ENCODE peak calls at places on chromosome 4, in seven cellular contexts. One of them, this sample, is unnamed.

GRCh38 chr4:55378617-55379467 is 16.9 kb upstream of the TMEM165 start:
- DNase-seq in HCT116: peak
- DNase-seq in esophagus muscularis mucosa: no peak
- DNase-seq in H1: no peak
- DNase-seq in suprapubic skin: no peak
- DNase-seq in spleen: no peak
- DNase-seq in GM23338: no peak
- DNase-seq in this sample: no peak

GRCh38 chr4:80197601-80198444 is 520 bp downstream of the PRDM8 start:
- DNase-seq in HCT116: no peak
- DNase-seq in esophagus muscularis mucosa: no peak
- DNase-seq in H1: peak
- DNase-seq in suprapubic skin: no peak
- DNase-seq in spleen: peak
- DNase-seq in GM23338: peak
- DNase-seq in this sample: no peak

GRCh38 chr4:80307774-80308465 is 27.6 kb upstream of the CFAP299 start:
- DNase-seq in HCT116: no peak
- DNase-seq in esophagus muscularis mucosa: no peak
- DNase-seq in H1: no peak
- DNase-seq in suprapubic skin: no peak
- DNase-seq in spleen: no peak
- DNase-seq in GM23338: no peak
- DNase-seq in this sample: no peak

GRCh38 chr4:37803348-37803973 is 23.0 kb upstream of the PGM2 start:
- DNase-seq in HCT116: no peak
- DNase-seq in esophagus muscularis mucosa: no peak
- DNase-seq in H1: no peak
- DNase-seq in suprapubic skin: no peak
- DNase-seq in spleen: no peak
- DNase-seq in GM23338: peak
- DNase-seq in this sample: no peak

GRCh38 chr4:145299380-145300076 is 119.1 kb upstream of the OTUD4 start:
- DNase-seq in HCT116: peak
- DNase-seq in esophagus muscularis mucosa: no peak
- DNase-seq in H1: no peak
- DNase-seq in suprapubic skin: no peak
- DNase-seq in spleen: no peak
- DNase-seq in GM23338: no peak
- DNase-seq in this sample: no peak

GRCh38 chr4:153083447-153083921 is 120.8 kb upstream of the TRIM2 start:
- DNase-seq in HCT116: peak
- DNase-seq in esophagus muscularis mucosa: no peak
- DNase-seq in H1: peak
- DNase-seq in suprapubic skin: no peak
- DNase-seq in spleen: peak
- DNase-seq in GM23338: peak
- DNase-seq in this sample: peak

GRCh38 chr4:4585012-4585670 is 43.3 kb upstream of the STX18 start:
- DNase-seq in HCT116: no peak
- DNase-seq in esophagus muscularis mucosa: no peak
- DNase-seq in H1: no peak
- DNase-seq in suprapubic skin: no peak
- DNase-seq in spleen: no peak
- DNase-seq in GM23338: no peak
- DNase-seq in this sample: no peak

GRCh38 chr4:75101906-75102888 is 169.3 kb downstream of the PARM1 start:
- DNase-seq in HCT116: no peak
- DNase-seq in esophagus muscularis mucosa: no peak
- DNase-seq in H1: no peak
- DNase-seq in suprapubic skin: no peak
- DNase-seq in spleen: no peak
- DNase-seq in GM23338: no peak
- DNase-seq in this sample: no peak

GRCh38 chr4:174763454-174764104 is 65.5 kb downstream of the GLRA3 start:
- DNase-seq in HCT116: no peak
- DNase-seq in esophagus muscularis mucosa: no peak
- DNase-seq in H1: no peak
- DNase-seq in suprapubic skin: no peak
- DNase-seq in spleen: no peak
- DNase-seq in GM23338: no peak
- DNase-seq in this sample: no peak

GRCh38 chr4:24210332-24210902 is 320.6 kb upstream of the PPARGC1A start:
- DNase-seq in HCT116: no peak
- DNase-seq in esophagus muscularis mucosa: peak
- DNase-seq in H1: no peak
- DNase-seq in suprapubic skin: peak
- DNase-seq in spleen: no peak
- DNase-seq in GM23338: no peak
- DNase-seq in this sample: no peak

GRCh38 chr4:147717878-147718277 is 14.0 kb upstream of the ARHGAP10 start:
- DNase-seq in HCT116: no peak
- DNase-seq in esophagus muscularis mucosa: no peak
- DNase-seq in H1: no peak
- DNase-seq in suprapubic skin: no peak
- DNase-seq in spleen: no peak
- DNase-seq in GM23338: no peak
- DNase-seq in this sample: no peak

GRCh38 chr4:37858112-37858511 is 31.6 kb downstream of the PGM2 start:
- DNase-seq in HCT116: no peak
- DNase-seq in esophagus muscularis mucosa: no peak
- DNase-seq in H1: no peak
- DNase-seq in suprapubic skin: no peak
- DNase-seq in spleen: no peak
- DNase-seq in GM23338: no peak
- DNase-seq in this sample: no peak

GRCh38 chr4:47287735-47288134 is 175.8 kb downstream of the COMMD8 start:
- DNase-seq in HCT116: no peak
- DNase-seq in esophagus muscularis mucosa: no peak
- DNase-seq in H1: no peak
- DNase-seq in suprapubic skin: no peak
- DNase-seq in spleen: no peak
- DNase-seq in GM23338: no peak
- DNase-seq in this sample: no peak

GRCh38 chr4:7422098-7422897 is 12.4 kb downstream of the PSAPL1 start:
- DNase-seq in HCT116: no peak
- DNase-seq in esophagus muscularis mucosa: no peak
- DNase-seq in H1: peak
- DNase-seq in suprapubic skin: peak
- DNase-seq in spleen: peak
- DNase-seq in GM23338: no peak
- DNase-seq in this sample: no peak

GRCh38 chr4:182418054-182418734 is 175.0 kb downstream of the TENM3 start:
- DNase-seq in HCT116: no peak
- DNase-seq in esophagus muscularis mucosa: no peak
- DNase-seq in H1: no peak
- DNase-seq in suprapubic skin: no peak
- DNase-seq in spleen: no peak
- DNase-seq in GM23338: no peak
- DNase-seq in this sample: no peak

GRCh38 chr4:7266525-7267292 is 74.4 kb downstream of the SORCS2 start:
- DNase-seq in HCT116: peak
- DNase-seq in esophagus muscularis mucosa: no peak
- DNase-seq in H1: no peak
- DNase-seq in suprapubic skin: no peak
- DNase-seq in spleen: no peak
- DNase-seq in GM23338: peak
- DNase-seq in this sample: no peak

DNA sequence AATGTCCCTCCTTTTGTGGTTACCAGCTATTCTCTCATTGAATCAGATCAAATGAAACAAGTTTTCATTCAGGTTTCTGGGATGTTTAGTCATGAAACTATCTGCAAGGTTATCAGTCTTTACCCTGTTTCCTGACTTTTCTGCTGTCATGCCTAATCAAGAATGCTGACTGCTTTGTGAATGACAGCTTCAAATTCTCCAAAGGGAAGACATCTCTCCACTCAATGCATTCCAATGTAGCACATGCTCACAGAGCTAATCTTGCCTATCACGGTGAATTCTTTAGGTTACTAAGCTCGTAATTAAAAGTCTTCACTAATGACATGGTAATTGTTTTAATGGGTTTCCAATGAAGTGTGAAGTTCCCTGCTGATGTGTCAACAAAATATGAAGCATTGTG is 1068.5 kb downstream of the PCDH7 start:
- DNase-seq in HCT116: no peak
- DNase-seq in esophagus muscularis mucosa: no peak
- DNase-seq in H1: no peak
- DNase-seq in suprapubic skin: no peak
- DNase-seq in spleen: no peak
- DNase-seq in GM23338: peak
- DNase-seq in this sample: no peak
- TF ChIP-seq POLR2AphosphoS5 in HCT116: no peak
- TF ChIP-seq POLR2AphosphoS5 in esophagus muscularis mucosa: no peak
- TF ChIP-seq POLR2AphosphoS5 in H1: no peak
- TF ChIP-seq POLR2AphosphoS5 in suprapubic skin: no peak
- TF ChIP-seq POLR2AphosphoS5 in spleen: no peak
- TF ChIP-seq POLR2AphosphoS5 in GM23338: no peak
- TF ChIP-seq POLR2AphosphoS5 in this sample: no peak

DNA sequence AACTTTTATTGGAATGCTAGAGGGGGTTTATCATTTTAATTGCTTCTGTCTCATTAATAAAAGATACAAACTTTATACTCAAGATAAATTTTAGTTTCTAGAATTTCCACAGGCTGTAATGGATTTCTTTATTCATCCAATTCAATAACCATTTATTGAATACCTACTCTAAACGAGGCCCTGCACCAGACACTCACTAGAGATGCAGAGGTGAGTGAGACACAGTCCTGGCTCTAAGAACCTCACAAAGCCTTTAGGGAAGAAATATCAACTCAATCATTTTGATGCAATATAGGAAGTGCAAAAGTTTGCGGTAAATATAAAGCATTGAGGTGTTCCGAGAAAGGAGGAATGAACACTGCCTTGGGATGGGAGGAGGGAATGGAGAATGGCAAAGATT is 81.6 kb upstream of the SH3RF1 start:
- DNase-seq in HCT116: no peak
- DNase-seq in esophagus muscularis mucosa: no peak
- DNase-seq in H1: no peak
- DNase-seq in suprapubic skin: no peak
- DNase-seq in spleen: no peak
- DNase-seq in GM23338: no peak
- DNase-seq in this sample: no peak
- TF ChIP-seq CTCF in HCT116: no peak
- TF ChIP-seq CTCF in esophagus muscularis mucosa: no peak
- TF ChIP-seq CTCF in H1: no peak
- TF ChIP-seq CTCF in suprapubic skin: no peak
- TF ChIP-seq CTCF in spleen: no peak
- TF ChIP-seq CTCF in GM23338: no peak
- TF ChIP-seq CTCF in this sample: no peak

DNA sequence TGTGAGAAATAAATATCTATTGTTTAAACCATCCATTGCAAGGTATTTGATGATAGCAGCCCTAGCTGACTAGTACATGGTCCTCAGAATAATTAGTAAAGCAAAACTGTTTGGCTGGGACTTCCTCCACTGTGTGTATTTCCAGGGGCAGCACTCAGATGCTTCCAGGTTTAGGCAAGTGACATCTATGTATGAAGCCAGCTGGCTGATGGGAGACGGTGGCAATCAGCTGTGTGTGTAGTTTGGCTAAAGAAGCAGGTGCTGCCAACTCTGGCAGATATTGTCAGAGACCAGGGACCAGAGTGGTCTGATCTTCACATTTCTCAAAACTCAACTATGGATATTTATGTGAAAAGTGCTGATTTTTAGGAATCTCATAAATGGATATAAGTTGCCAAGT is 19.1 kb downstream of the HS3ST1 start:
- DNase-seq in HCT116: no peak
- DNase-seq in esophagus muscularis mucosa: no peak
- DNase-seq in H1: no peak
- DNase-seq in suprapubic skin: no peak
- DNase-seq in spleen: no peak
- DNase-seq in GM23338: no peak
- DNase-seq in this sample: no peak
- TF ChIP-seq POLR2AphosphoS5 in HCT116: no peak
- TF ChIP-seq POLR2AphosphoS5 in esophagus muscularis mucosa: no peak
- TF ChIP-seq POLR2AphosphoS5 in H1: no peak
- TF ChIP-seq POLR2AphosphoS5 in suprapubic skin: no peak
- TF ChIP-seq POLR2AphosphoS5 in spleen: no peak
- TF ChIP-seq POLR2AphosphoS5 in GM23338: no peak
- TF ChIP-seq POLR2AphosphoS5 in this sample: no peak

GRCh38 chr4:122827899-122828601 is 1.4 kb downstream of the FGF2 start:
- DNase-seq in HCT116: no peak
- DNase-seq in esophagus muscularis mucosa: no peak
- DNase-seq in H1: peak
- DNase-seq in suprapubic skin: peak
- DNase-seq in spleen: no peak
- DNase-seq in GM23338: peak
- DNase-seq in this sample: no peak
- TF ChIP-seq CTCF in HCT116: no peak
- TF ChIP-seq CTCF in esophagus muscularis mucosa: no peak
- TF ChIP-seq CTCF in H1: no peak
- TF ChIP-seq CTCF in suprapubic skin: peak
- TF ChIP-seq CTCF in spleen: no peak
- TF ChIP-seq CTCF in GM23338: no peak
- TF ChIP-seq CTCF in this sample: no peak

GRCh38 chr4:97457253-97457652 is 686.0 kb downstream of the STPG2 start:
- DNase-seq in HCT116: no peak
- DNase-seq in esophagus muscularis mucosa: no peak
- DNase-seq in H1: no peak
- DNase-seq in suprapubic skin: no peak
- DNase-seq in spleen: no peak
- DNase-seq in GM23338: no peak
- DNase-seq in this sample: no peak
- TF ChIP-seq POLR2AphosphoS5 in HCT116: no peak
- TF ChIP-seq POLR2AphosphoS5 in esophagus muscularis mucosa: no peak
- TF ChIP-seq POLR2AphosphoS5 in H1: no peak
- TF ChIP-seq POLR2AphosphoS5 in suprapubic skin: no peak
- TF ChIP-seq POLR2AphosphoS5 in spleen: no peak
- TF ChIP-seq POLR2AphosphoS5 in GM23338: no peak
- TF ChIP-seq POLR2AphosphoS5 in this sample: no peak

DNA sequence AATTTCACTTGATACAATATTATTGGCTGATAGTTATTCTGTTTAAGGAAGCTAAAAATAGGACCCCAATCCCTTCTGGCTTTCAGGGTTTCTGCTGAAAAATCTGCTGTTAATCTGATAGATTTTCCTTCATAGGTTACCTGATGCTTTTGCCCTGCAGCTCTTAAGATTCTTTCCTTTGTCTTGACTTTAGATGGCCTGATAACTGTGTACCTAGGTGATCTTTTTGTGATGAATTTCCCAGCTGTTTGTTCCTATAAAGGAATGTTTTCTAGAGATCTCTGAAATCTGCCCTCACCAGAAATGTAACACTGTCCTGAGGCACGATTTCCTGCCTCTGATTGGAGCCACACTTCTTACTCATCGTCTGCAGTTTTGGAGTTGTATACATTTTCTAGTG is 69.4 kb upstream of the PRDM5 start:
- DNase-seq in HCT116: no peak
- DNase-seq in esophagus muscularis mucosa: no peak
- DNase-seq in H1: no peak
- DNase-seq in suprapubic skin: no peak
- DNase-seq in spleen: no peak
- DNase-seq in GM23338: no peak
- DNase-seq in this sample: no peak
- TF ChIP-seq CTCF in HCT116: no peak
- TF ChIP-seq CTCF in esophagus muscularis mucosa: no peak
- TF ChIP-seq CTCF in H1: no peak
- TF ChIP-seq CTCF in suprapubic skin: no peak
- TF ChIP-seq CTCF in spleen: no peak
- TF ChIP-seq CTCF in GM23338: no peak
- TF ChIP-seq CTCF in this sample: no peak

This sample was measured in vagina.